ENCODE peak calls at places on chromosome 6, in six cellular contexts. X is SK-N-SH, I is HCT116, Q is GM23248, B is mesendoderm, O is IMR-90. H is an unnamed sample.

GRCh38 chr6:170100046-170100445 is 190.8 kb downstream of the DLL1 start:
- DNase-seq in X (no peak), I (no peak), Q (no peak), B (no peak), O (no peak), H (no peak)

GRCh38 chr6:90286884-90287488 is 9.7 kb downstream of the BACH2 start:
- DNase-seq in X (peak; percentile 41), I (peak; percentile 72), Q (peak; percentile 31), B (peak; percentile 94), O (peak; percentile 20), H (peak; percentile 37)

GRCh38 chr6:15512126-15512525 is 150.7 kb downstream of the DTNBP1 start:
- DNase-seq in X (peak; percentile 72), I (no peak), Q (peak; percentile 30), B (peak; percentile 23), O (no peak), H (no peak)

GRCh38 chr6:127554435-127555006 is 22.5 kb upstream of the C6orf58 start:
- DNase-seq in X (peak; percentile 30), I (peak; percentile 60), Q (peak; percentile 78), B (peak; percentile 80), O (peak; percentile 27), H (no peak)

GRCh38 chr6:122995930-122996796 is at the start of gene CLVS2:
- DNase-seq in X (peak; percentile 81), I (no peak), Q (peak; percentile 49), B (peak; percentile 85), O (no peak), H (no peak)

GRCh38 chr6:166565084-166565651 is 21.3 kb downstream of the RAMACL start:
- DNase-seq in X (no peak), I (no peak), Q (no peak), B (no peak), O (no peak), H (no peak)

GRCh38 chr6:118558811-118559217 is 10.7 kb downstream of the PLN start:
- DNase-seq in X (no peak), I (no peak), Q (no peak), B (no peak), O (no peak), H (no peak)

GRCh38 chr6:16372029-16372776 is 133.8 kb downstream of the GMPR start:
- DNase-seq in X (no peak), I (no peak), Q (no peak), B (no peak), O (no peak), H (no peak)

GRCh38 chr6:2230659-2231277 is 14.6 kb downstream of the GMDS start:
- DNase-seq in X (no peak), I (no peak), Q (no peak), B (no peak), O (no peak), H (no peak)

GRCh38 chr6:108712946-108713345 is 135.3 kb upstream of the ARMC2 start:
- DNase-seq in X (no peak), I (no peak), Q (no peak), B (no peak), O (no peak), H (peak; percentile 88)

GRCh38 chr6:124963416-124964083 is 1.3 kb downstream of the RNF217 start:
- DNase-seq in X (no peak), I (no peak), Q (peak; percentile 68), B (peak; percentile 67), O (peak; percentile 79), H (no peak)

GRCh38 chr6:162773996-162774395 is 46.2 kb downstream of the PACRG start:
- DNase-seq in X (peak; percentile 21), I (no peak), Q (no peak), B (no peak), O (no peak), H (no peak)

GRCh38 chr6:104212977-104213696 is 646.6 kb downstream of the HACE1 start:
- DNase-seq in X (no peak), I (no peak), Q (no peak), B (no peak), O (no peak), H (no peak)

GRCh38 chr6:27133281-27134227 is 113.9 kb upstream of the PRSS16 start:
- DNase-seq in X (no peak), I (peak; percentile 69), Q (peak; percentile 90), B (peak; percentile 92), O (peak; percentile 78), H (peak; percentile 65)

GRCh38 chr6:138520463-138520862 is 21.2 kb upstream of the NHSL1 start:
- DNase-seq in X (peak; percentile 4), I (no peak), Q (peak; percentile 60), B (no peak), O (no peak), H (no peak)

GRCh38 chr6:37479266-37479854 is 20.3 kb downstream of the CCDC167 start:
- DNase-seq in X (no peak), I (no peak), Q (peak; percentile 15), B (no peak), O (no peak), H (no peak)

GRCh38 chr6:36340671-36341454 is 4.2 kb upstream of the BNIP5 start:
- DNase-seq in X (peak; percentile 82), I (peak; percentile 48), Q (peak; percentile 83), B (peak; percentile 79), O (peak; percentile 59), H (peak; percentile 67)

GRCh38 chr6:122276637-122277036 is 122.8 kb upstream of the HSF2 start:
- DNase-seq in X (no peak), I (no peak), Q (no peak), B (no peak), O (no peak), H (no peak)

GRCh38 chr6:43738877-43739641 is 31.0 kb upstream of the VEGFA start:
- DNase-seq in X (peak; percentile 22), I (no peak), Q (no peak), B (no peak), O (no peak), H (no peak)

GRCh38 chr6:69816569-69816968 is 19.8 kb upstream of the LMBRD1 start:
- DNase-seq in X (no peak), I (no peak), Q (no peak), B (peak; percentile 66), O (no peak), H (no peak)

DNA sequence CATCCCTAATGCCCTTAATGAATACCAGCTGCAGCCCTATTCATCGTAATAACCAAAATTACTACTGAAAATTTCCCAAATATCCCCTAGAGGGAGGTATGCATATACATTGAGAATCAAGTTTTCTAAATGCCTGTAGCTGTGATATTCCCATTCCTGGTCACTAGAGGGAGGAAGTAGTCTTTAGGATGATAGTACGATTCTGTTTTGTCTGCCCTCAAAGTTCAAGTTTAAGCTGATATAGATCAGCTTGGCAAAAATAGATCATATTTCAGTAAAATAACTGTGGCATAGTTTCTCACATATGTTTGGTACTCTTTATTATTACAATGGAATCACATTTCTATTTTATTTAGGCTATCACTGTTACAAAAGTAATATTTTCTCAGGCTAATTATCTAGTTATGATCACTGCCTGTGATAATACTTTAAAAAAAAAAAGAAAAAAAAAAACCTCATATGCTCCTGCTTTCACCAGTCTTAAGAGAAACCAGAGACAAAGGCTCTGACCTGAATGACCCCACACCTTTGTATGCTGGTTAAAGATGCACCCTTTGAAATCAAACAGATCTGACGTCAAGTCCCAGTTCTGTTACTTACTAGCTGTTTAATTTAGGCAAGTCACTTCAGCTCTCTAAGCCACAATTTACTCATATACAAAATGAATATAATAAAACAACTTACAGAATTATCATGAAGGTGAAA is 11.0 kb downstream of the TSPYL1 start:
- DNase-seq in X (peak; percentile 76), I (peak; percentile 68), Q (peak; percentile 85), B (peak; percentile 85), O (peak; percentile 86), H (no peak)
- H3K4me3 ChIP-seq in X (no peak overlapping the region), I (no peak overlapping the region), Q (no peak overlapping the region), B (no peak overlapping the region), O (no peak overlapping the region), H (no peak overlapping the region)

GRCh38 chr6:134004714-134005113 is 47.7 kb downstream of the SLC2A12 start:
- DNase-seq in X (no peak), I (no peak), Q (peak; percentile 11), B (no peak), O (peak; percentile 39), H (no peak)

GRCh38 chr6:134005824-134006223 is 46.6 kb downstream of the SLC2A12 start:
- DNase-seq in X (no peak), I (no peak), Q (no peak), B (no peak), O (no peak), H (no peak)

GRCh38 chr6:134000443-134000842 is 47.4 kb downstream of the TBPL1 start:
- DNase-seq in X (no peak), I (no peak), Q (no peak), B (peak; percentile 65), O (no peak), H (peak; percentile 88)

GRCh38 chr6:134002821-134003220 is 49.6 kb downstream of the SLC2A12 start:
- DNase-seq in X (no peak), I (no peak), Q (no peak), B (no peak), O (peak; percentile 37), H (no peak)

GRCh38 chr6:134003542-134003951 is 48.9 kb downstream of the SLC2A12 start:
- DNase-seq in X (no peak), I (no peak), Q (no peak), B (no peak), O (peak; percentile 48), H (no peak)
- H3K4me2 ChIP-seq in X (no peak overlapping the region), I (no peak overlapping the region), Q (no peak overlapping the region), B (no peak overlapping the region), O (no peak overlapping the region), H (no peak overlapping the region)

GRCh38 chr6:73516712-73517489 is 3.9 kb downstream of the EEF1A1 start:
- DNase-seq in X (no peak), I (no peak), Q (peak; percentile 57), B (peak; percentile 25), O (peak; percentile 14), H (no peak)
- H3K4me3 ChIP-seq in X (peak overlapping the region; percentile 25), I (no peak overlapping the region), Q (peak overlapping the region; percentile 72), B (peak overlapping the region; percentile 18), O (peak overlapping the region; percentile 31), H (peak overlapping the region; percentile 43)

DNA sequence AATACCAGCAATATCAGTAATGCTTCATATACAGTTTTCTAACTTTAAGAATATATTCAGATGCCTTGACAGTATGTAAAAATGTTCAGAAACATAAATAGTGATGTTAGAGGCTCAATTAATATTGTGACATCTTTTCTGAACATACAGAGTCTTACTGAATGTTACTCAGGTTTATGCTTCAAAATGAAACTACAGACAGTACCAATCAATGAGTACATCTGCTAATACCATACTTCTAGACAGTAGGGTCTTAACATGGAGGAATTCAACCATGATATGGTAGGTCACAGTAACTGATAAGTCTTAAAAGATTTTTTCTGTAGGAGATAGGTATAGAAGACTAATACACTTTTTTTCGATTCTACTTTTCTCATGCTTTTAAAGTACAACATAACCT is 8.3 kb downstream of the GCLC start:
- DNase-seq in X (no peak), I (no peak), Q (no peak), B (no peak), O (no peak), H (no peak)
- H3K4me2 ChIP-seq in X (no peak overlapping the region), I (no peak overlapping the region), Q (no peak overlapping the region), B (no peak overlapping the region), O (no peak overlapping the region), H (peak overlapping the region; percentile 51)

H was measured in PC-9.